ENCODE peak calls at places on chromosomes 6 and 20, in nine cellular contexts. One of them, this sample, is unnamed.

GRCh38 chr6:156434795-156435190 is 342.4 kb upstream of the ARID1B start:
- DNase-seq in GM23338: no peak
- DNase-seq in left ventricle myocardium inferior: no peak
- DNase-seq in body of pancreas: no peak
- DNase-seq in CD4-positive, alpha-beta memory T cell: no peak
- DNase-seq in CD8-positive, alpha-beta T cell: no peak
- DNase-seq in neural progenitor cell: no peak
- DNase-seq in SJSA1: no peak
- DNase-seq in kidney epithelial cell: no peak
- DNase-seq in this sample: no peak

GRCh38 chr6:169256061-169256460 is 2.4 kb upstream of the THBS2 start:
- DNase-seq in GM23338: no peak
- DNase-seq in left ventricle myocardium inferior: no peak
- DNase-seq in body of pancreas: no peak
- DNase-seq in CD4-positive, alpha-beta memory T cell: no peak
- DNase-seq in CD8-positive, alpha-beta T cell: no peak
- DNase-seq in neural progenitor cell: no peak
- DNase-seq in SJSA1: no peak
- DNase-seq in kidney epithelial cell: no peak
- DNase-seq in this sample: no peak

GRCh38 chr6:102853249-102853955 is 1459.9 kb downstream of the GRIK2 start:
- DNase-seq in GM23338: peak; percentile 7
- DNase-seq in left ventricle myocardium inferior: no peak
- DNase-seq in body of pancreas: no peak
- DNase-seq in CD4-positive, alpha-beta memory T cell: no peak
- DNase-seq in CD8-positive, alpha-beta T cell: no peak
- DNase-seq in neural progenitor cell: peak; percentile 8
- DNase-seq in SJSA1: no peak
- DNase-seq in kidney epithelial cell: no peak
- DNase-seq in this sample: no peak

GRCh38 chr20:31713312-31714049 is 9.2 kb downstream of the BCL2L1 start:
- DNase-seq in GM23338: peak; percentile 71
- DNase-seq in left ventricle myocardium inferior: peak; percentile 84
- DNase-seq in body of pancreas: peak; percentile 49
- DNase-seq in CD4-positive, alpha-beta memory T cell: no peak
- DNase-seq in CD8-positive, alpha-beta T cell: no peak
- DNase-seq in neural progenitor cell: no peak
- DNase-seq in SJSA1: peak; percentile 95
- DNase-seq in kidney epithelial cell: peak; percentile 65
- DNase-seq in this sample: no peak

GRCh38 chr20:32914031-32914430 is 55.3 kb downstream of the EFCAB8 start:
- DNase-seq in GM23338: no peak
- DNase-seq in left ventricle myocardium inferior: no peak
- DNase-seq in body of pancreas: no peak
- DNase-seq in CD4-positive, alpha-beta memory T cell: no peak
- DNase-seq in CD8-positive, alpha-beta T cell: no peak
- DNase-seq in neural progenitor cell: no peak
- DNase-seq in SJSA1: no peak
- DNase-seq in kidney epithelial cell: no peak
- DNase-seq in this sample: no peak

GRCh38 chr6:158757753-158758090 is 61.4 kb downstream of the EZR start:
- DNase-seq in GM23338: no peak
- DNase-seq in left ventricle myocardium inferior: no peak
- DNase-seq in body of pancreas: no peak
- DNase-seq in CD4-positive, alpha-beta memory T cell: no peak
- DNase-seq in CD8-positive, alpha-beta T cell: no peak
- DNase-seq in neural progenitor cell: no peak
- DNase-seq in SJSA1: no peak
- DNase-seq in kidney epithelial cell: no peak
- DNase-seq in this sample: no peak

GRCh38 chr6:134363323-134364039 is 45.6 kb upstream of the SGK1 start:
- DNase-seq in GM23338: no peak
- DNase-seq in left ventricle myocardium inferior: no peak
- DNase-seq in body of pancreas: no peak
- DNase-seq in CD4-positive, alpha-beta memory T cell: no peak
- DNase-seq in CD8-positive, alpha-beta T cell: no peak
- DNase-seq in neural progenitor cell: no peak
- DNase-seq in SJSA1: no peak
- DNase-seq in kidney epithelial cell: no peak
- DNase-seq in this sample: no peak

GRCh38 chr6:105374010-105374420 is 28.9 kb downstream of the PREP start:
- DNase-seq in GM23338: no peak
- DNase-seq in left ventricle myocardium inferior: no peak
- DNase-seq in body of pancreas: no peak
- DNase-seq in CD4-positive, alpha-beta memory T cell: no peak
- DNase-seq in CD8-positive, alpha-beta T cell: no peak
- DNase-seq in neural progenitor cell: no peak
- DNase-seq in SJSA1: peak; percentile 53
- DNase-seq in kidney epithelial cell: peak; percentile 9
- DNase-seq in this sample: no peak

GRCh38 chr6:22147983-22148797 is 148.6 kb downstream of the PRL start:
- DNase-seq in GM23338: peak; percentile 29
- DNase-seq in left ventricle myocardium inferior: no peak
- DNase-seq in body of pancreas: peak; percentile 21
- DNase-seq in CD4-positive, alpha-beta memory T cell: no peak
- DNase-seq in CD8-positive, alpha-beta T cell: peak; percentile 8
- DNase-seq in neural progenitor cell: peak; percentile 31
- DNase-seq in SJSA1: peak; percentile 71
- DNase-seq in kidney epithelial cell: peak; percentile 54
- DNase-seq in this sample: no peak

DNA sequence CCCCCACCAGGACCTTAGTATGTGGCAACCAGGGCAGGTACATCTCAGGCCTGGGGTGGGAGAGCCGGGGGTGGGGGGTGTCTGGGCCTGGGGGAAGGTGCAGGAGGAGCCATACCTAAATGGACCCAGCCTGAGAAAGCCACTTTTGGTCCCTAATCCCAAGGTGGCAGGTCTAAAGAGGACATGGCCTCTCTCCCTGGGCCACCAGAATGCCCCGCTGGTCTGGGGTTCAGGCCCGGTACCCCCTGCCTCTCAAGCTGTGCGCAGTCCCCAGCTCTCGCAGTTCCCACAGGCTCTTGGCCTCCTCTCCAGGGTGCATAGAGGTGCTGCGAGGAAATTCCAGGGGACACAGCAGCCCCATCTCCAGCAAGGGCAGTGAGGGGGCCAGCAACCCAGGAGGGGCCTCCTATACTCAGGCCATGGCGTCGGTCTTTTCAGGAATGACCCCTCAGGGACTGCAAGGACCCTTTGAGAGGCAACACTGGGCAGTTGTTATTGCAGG is 1.1 kb upstream of the AVP start:
- DNase-seq in GM23338: no peak
- DNase-seq in left ventricle myocardium inferior: no peak
- DNase-seq in body of pancreas: no peak
- DNase-seq in CD4-positive, alpha-beta memory T cell: no peak
- DNase-seq in CD8-positive, alpha-beta T cell: no peak
- DNase-seq in neural progenitor cell: no peak
- DNase-seq in SJSA1: no peak
- DNase-seq in kidney epithelial cell: no peak
- DNase-seq in this sample: no peak
- H3K27me3 ChIP-seq in GM23338: peaks cover 44% of the 10 kb centered on the region
- H3K27me3 ChIP-seq in left ventricle myocardium inferior: peaks cover 47% of the 10 kb centered on the region
- H3K27me3 ChIP-seq in body of pancreas: no peaks in the 10 kb centered on the region
- H3K27me3 ChIP-seq in CD4-positive, alpha-beta memory T cell: peaks cover 21% of the 10 kb centered on the region
- H3K27me3 ChIP-seq in CD8-positive, alpha-beta T cell: peaks cover 18% of the 10 kb centered on the region
- H3K27me3 ChIP-seq in neural progenitor cell: peaks cover 55% of the 10 kb centered on the region
- H3K27me3 ChIP-seq in SJSA1: peaks cover 36% of the 10 kb centered on the region
- H3K27me3 ChIP-seq in kidney epithelial cell: peaks cover 47% of the 10 kb centered on the region
- H3K27me3 ChIP-seq in this sample: peaks cover 22% of the 10 kb centered on the region

DNA sequence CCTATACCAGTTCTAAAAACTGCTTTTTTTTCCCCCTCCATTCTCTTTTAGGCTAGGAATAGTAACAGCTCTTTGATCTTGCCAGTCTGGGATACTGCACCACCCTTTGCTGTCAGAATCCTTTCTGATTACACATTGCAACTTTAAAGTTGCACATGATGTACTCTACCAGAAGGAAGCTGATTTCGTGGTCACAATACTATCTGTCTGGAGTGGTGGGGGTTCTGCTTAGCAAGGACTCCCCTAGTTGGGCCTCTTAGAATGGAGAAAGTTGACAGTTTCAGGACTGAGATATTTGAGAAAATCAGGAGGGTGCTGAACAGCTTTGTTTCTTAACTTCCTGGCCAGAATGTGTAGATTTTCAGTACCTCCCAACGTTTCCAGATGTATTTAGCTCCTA is 88.2 kb upstream of the ELOVL5 start:
- DNase-seq in GM23338: no peak
- DNase-seq in left ventricle myocardium inferior: no peak
- DNase-seq in body of pancreas: no peak
- DNase-seq in CD4-positive, alpha-beta memory T cell: no peak
- DNase-seq in CD8-positive, alpha-beta T cell: no peak
- DNase-seq in neural progenitor cell: no peak
- DNase-seq in SJSA1: no peak
- DNase-seq in kidney epithelial cell: no peak
- DNase-seq in this sample: no peak
- H3K27me3 ChIP-seq in GM23338: no peaks in the 10 kb centered on the region
- H3K27me3 ChIP-seq in left ventricle myocardium inferior: no peaks in the 10 kb centered on the region
- H3K27me3 ChIP-seq in body of pancreas: no peaks in the 10 kb centered on the region
- H3K27me3 ChIP-seq in CD4-positive, alpha-beta memory T cell: no peaks in the 10 kb centered on the region
- H3K27me3 ChIP-seq in CD8-positive, alpha-beta T cell: no peaks in the 10 kb centered on the region
- H3K27me3 ChIP-seq in neural progenitor cell: no peaks in the 10 kb centered on the region
- H3K27me3 ChIP-seq in SJSA1: no peaks in the 10 kb centered on the region
- H3K27me3 ChIP-seq in kidney epithelial cell: no peaks in the 10 kb centered on the region
- H3K27me3 ChIP-seq in this sample: no peaks in the 10 kb centered on the region

GRCh38 chr6:392441-393390 is 1.2 kb downstream of the IRF4 start:
- DNase-seq in GM23338: peak; percentile 48
- DNase-seq in left ventricle myocardium inferior: no peak
- DNase-seq in body of pancreas: no peak
- DNase-seq in CD4-positive, alpha-beta memory T cell: peak; percentile 28
- DNase-seq in CD8-positive, alpha-beta T cell: peak; percentile 38
- DNase-seq in neural progenitor cell: peak; percentile 67
- DNase-seq in SJSA1: peak; percentile 42
- DNase-seq in kidney epithelial cell: no peak
- DNase-seq in this sample: no peak

GRCh38 chr6:393391-394221 is 2.1 kb downstream of the IRF4 start:
- DNase-seq in GM23338: peak; percentile 58
- DNase-seq in left ventricle myocardium inferior: no peak
- DNase-seq in body of pancreas: no peak
- DNase-seq in CD4-positive, alpha-beta memory T cell: peak; percentile 18
- DNase-seq in CD8-positive, alpha-beta T cell: no peak
- DNase-seq in neural progenitor cell: peak; percentile 61
- DNase-seq in SJSA1: no peak
- DNase-seq in kidney epithelial cell: no peak
- DNase-seq in this sample: no peak

GRCh38 chr6:389622-390021 is 1.9 kb upstream of the IRF4 start:
- DNase-seq in GM23338: no peak
- DNase-seq in left ventricle myocardium inferior: no peak
- DNase-seq in body of pancreas: no peak
- DNase-seq in CD4-positive, alpha-beta memory T cell: peak; percentile 46
- DNase-seq in CD8-positive, alpha-beta T cell: no peak
- DNase-seq in neural progenitor cell: no peak
- DNase-seq in SJSA1: no peak
- DNase-seq in kidney epithelial cell: no peak
- DNase-seq in this sample: no peak

GRCh38 chr6:390914-391558 is 516 bp upstream of the IRF4 start:
- DNase-seq in GM23338: peak; percentile 77
- DNase-seq in left ventricle myocardium inferior: no peak
- DNase-seq in body of pancreas: no peak
- DNase-seq in CD4-positive, alpha-beta memory T cell: peak; percentile 24
- DNase-seq in CD8-positive, alpha-beta T cell: no peak
- DNase-seq in neural progenitor cell: peak; percentile 68
- DNase-seq in SJSA1: peak; percentile 40
- DNase-seq in kidney epithelial cell: no peak
- DNase-seq in this sample: no peak

DNA sequence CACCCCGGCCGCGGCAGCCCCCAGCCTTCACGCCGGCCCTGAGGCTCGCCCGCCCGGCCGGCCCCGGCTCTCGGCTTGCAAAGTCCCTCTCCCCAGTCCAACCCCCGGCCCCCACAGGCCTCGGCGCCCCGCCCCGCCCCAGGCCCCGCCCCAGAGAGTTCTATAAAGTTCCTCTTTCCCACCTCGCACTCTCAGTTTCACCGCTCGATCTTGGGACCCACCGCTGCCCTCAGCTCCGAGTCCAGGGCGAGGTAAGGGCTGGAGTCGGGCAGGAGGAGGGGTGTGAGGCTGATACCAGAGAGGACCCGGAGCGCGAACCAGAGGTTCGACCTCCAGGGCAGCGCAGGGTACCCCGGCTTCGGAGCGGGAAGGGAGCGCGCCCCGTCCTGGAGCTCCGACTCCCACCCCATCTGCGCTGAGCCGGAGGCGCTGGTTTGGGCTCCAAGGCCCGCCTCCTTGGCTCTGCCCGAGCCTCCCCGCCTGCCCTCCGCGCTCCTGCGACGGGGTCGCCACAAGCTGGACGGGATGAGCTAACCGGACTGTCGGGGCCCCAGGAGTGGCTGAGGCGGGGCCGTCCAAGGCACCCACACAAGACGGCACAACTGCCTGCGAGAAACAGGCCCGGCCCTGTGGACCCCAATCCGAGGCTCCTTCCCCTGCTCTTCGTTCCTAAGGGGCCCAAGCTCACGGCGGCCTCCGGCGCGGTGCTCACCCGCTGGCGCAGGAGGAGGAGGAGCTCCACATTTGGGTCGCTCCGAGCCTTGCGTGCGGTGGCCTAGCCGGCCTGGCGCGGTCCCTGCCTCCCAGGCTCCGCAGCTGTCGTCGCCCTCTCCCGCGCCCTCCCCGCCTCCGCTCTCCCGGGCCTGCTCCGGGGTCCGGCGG is at the start of gene IRF4:
- DNase-seq in GM23338: peak; percentile 72
- DNase-seq in left ventricle myocardium inferior: no peak
- DNase-seq in body of pancreas: no peak
- DNase-seq in CD4-positive, alpha-beta memory T cell: peak; percentile 26
- DNase-seq in CD8-positive, alpha-beta T cell: peak; percentile 36
- DNase-seq in neural progenitor cell: peak; percentile 73
- DNase-seq in SJSA1: no peak
- DNase-seq in kidney epithelial cell: no peak
- DNase-seq in this sample: peak; percentile 26
- H3K27me3 ChIP-seq in GM23338: peaks cover 75% of the 10 kb centered on the region
- H3K27me3 ChIP-seq in left ventricle myocardium inferior: peaks cover 96% of the 10 kb centered on the region
- H3K27me3 ChIP-seq in body of pancreas: no peaks in the 10 kb centered on the region
- H3K27me3 ChIP-seq in CD4-positive, alpha-beta memory T cell: no peaks in the 10 kb centered on the region
- H3K27me3 ChIP-seq in CD8-positive, alpha-beta T cell: no peaks in the 10 kb centered on the region
- H3K27me3 ChIP-seq in neural progenitor cell: peaks cover 97% of the 10 kb centered on the region
- H3K27me3 ChIP-seq in SJSA1: peaks cover 89% of the 10 kb centered on the region
- H3K27me3 ChIP-seq in kidney epithelial cell: peaks cover 70% of the 10 kb centered on the region
- H3K27me3 ChIP-seq in this sample: no peaks in the 10 kb centered on the region

GRCh38 chr6:90678049-90678779 is 91.3 kb upstream of the MAP3K7 start:
- DNase-seq in GM23338: no peak
- DNase-seq in left ventricle myocardium inferior: no peak
- DNase-seq in body of pancreas: no peak
- DNase-seq in CD4-positive, alpha-beta memory T cell: no peak
- DNase-seq in CD8-positive, alpha-beta T cell: no peak
- DNase-seq in neural progenitor cell: no peak
- DNase-seq in SJSA1: no peak
- DNase-seq in kidney epithelial cell: no peak
- DNase-seq in this sample: no peak

GRCh38 chr6:90677440-90677839 is 90.6 kb upstream of the MAP3K7 start:
- DNase-seq in GM23338: no peak
- DNase-seq in left ventricle myocardium inferior: no peak
- DNase-seq in body of pancreas: no peak
- DNase-seq in CD4-positive, alpha-beta memory T cell: no peak
- DNase-seq in CD8-positive, alpha-beta T cell: no peak
- DNase-seq in neural progenitor cell: no peak
- DNase-seq in SJSA1: no peak
- DNase-seq in kidney epithelial cell: no peak
- DNase-seq in this sample: no peak

GRCh38 chr6:90681863-90682262 is 95.0 kb upstream of the MAP3K7 start:
- DNase-seq in GM23338: no peak
- DNase-seq in left ventricle myocardium inferior: no peak
- DNase-seq in body of pancreas: no peak
- DNase-seq in CD4-positive, alpha-beta memory T cell: no peak
- DNase-seq in CD8-positive, alpha-beta T cell: no peak
- DNase-seq in neural progenitor cell: no peak
- DNase-seq in SJSA1: no peak
- DNase-seq in kidney epithelial cell: no peak
- DNase-seq in this sample: no peak

GRCh38 chr6:90676516-90676915 is 89.6 kb upstream of the MAP3K7 start:
- DNase-seq in GM23338: peak; percentile 91
- DNase-seq in left ventricle myocardium inferior: no peak
- DNase-seq in body of pancreas: no peak
- DNase-seq in CD4-positive, alpha-beta memory T cell: no peak
- DNase-seq in CD8-positive, alpha-beta T cell: no peak
- DNase-seq in neural progenitor cell: peak; percentile 16
- DNase-seq in SJSA1: no peak
- DNase-seq in kidney epithelial cell: no peak
- DNase-seq in this sample: no peak
- H3K27me3 ChIP-seq in GM23338: no peaks in the 10 kb centered on the region
- H3K27me3 ChIP-seq in left ventricle myocardium inferior: no peaks in the 10 kb centered on the region
- H3K27me3 ChIP-seq in body of pancreas: no peaks in the 10 kb centered on the region
- H3K27me3 ChIP-seq in CD4-positive, alpha-beta memory T cell: no peaks in the 10 kb centered on the region
- H3K27me3 ChIP-seq in CD8-positive, alpha-beta T cell: no peaks in the 10 kb centered on the region
- H3K27me3 ChIP-seq in neural progenitor cell: peaks cover 21% of the 10 kb centered on the region
- H3K27me3 ChIP-seq in SJSA1: no peaks in the 10 kb centered on the region
- H3K27me3 ChIP-seq in kidney epithelial cell: no peaks in the 10 kb centered on the region
- H3K27me3 ChIP-seq in this sample: no peaks in the 10 kb centered on the region

This sample was measured in CD8-positive, alpha-beta memory T cell.